ENCODE peak calls at places on chromosome 3, in six cellular contexts. R is NB4, H is SJSA1, Q is NCI-H69, Y is fibroblast of lung, E is NCI-H2171. V is an unnamed sample.

GRCh38 chr3:156563900-156564682 is 9.2 kb upstream of the SSR3 start:
- DNase-seq in R (no peak), H (no peak), Q (no peak), Y (no peak), E (no peak), V (no peak)

GRCh38 chr3:64462203-64463120 is 225.3 kb downstream of the ADAMTS9 start:
- DNase-seq in R (no peak), H (peak), Q (no peak), Y (peak), E (no peak), V (no peak)

GRCh38 chr3:12882336-12883310 is 41.3 kb upstream of the RPL32 start:
- DNase-seq in R (no peak), H (no peak), Q (no peak), Y (no peak), E (no peak), V (no peak)

GRCh38 chr3:58032186-58032585 is 24.0 kb downstream of the FLNB start:
- DNase-seq in R (peak), H (no peak), Q (no peak), Y (no peak), E (no peak), V (no peak)

GRCh38 chr3:150062492-150062891 is 91.8 kb upstream of the PFN2 start:
- DNase-seq in R (no peak), H (no peak), Q (peak), Y (peak), E (no peak), V (no peak)

GRCh38 chr3:13452490-13453335 is 27.4 kb upstream of the HDAC11 start:
- DNase-seq in R (peak), H (no peak), Q (peak), Y (peak), E (no peak), V (peak)

GRCh38 chr3:12875857-12876451 is 34.6 kb upstream of the RPL32 start:
- DNase-seq in R (no peak), H (no peak), Q (peak), Y (peak), E (no peak), V (no peak)

GRCh38 chr3:177197934-177198484 is 727 bp upstream of the TBL1XR1 start:
- DNase-seq in R (no peak), H (no peak), Q (no peak), Y (no peak), E (no peak), V (no peak)

GRCh38 chr3:167876603-167877325 is 141.2 kb downstream of the SERPINI1 start:
- DNase-seq in R (no peak), H (no peak), Q (no peak), Y (peak), E (no peak), V (no peak)

GRCh38 chr3:123201557-123202427 is at the start of gene SEC22A:
- DNase-seq in R (peak), H (peak), Q (peak), Y (peak), E (peak), V (peak)

GRCh38 chr3:197348014-197348413 is 49.6 kb upstream of the DLG1 start:
- DNase-seq in R (no peak), H (no peak), Q (no peak), Y (no peak), E (no peak), V (no peak)

GRCh38 chr3:41749988-41750387 is 211.9 kb downstream of the ULK4 start:
- DNase-seq in R (no peak), H (no peak), Q (no peak), Y (no peak), E (no peak), V (no peak)

GRCh38 chr3:147393261-147393964 is 12.9 kb downstream of the ZIC4 start:
- DNase-seq in R (no peak), H (no peak), Q (no peak), Y (no peak), E (no peak), V (no peak)

GRCh38 chr3:57758686-57759085 is 2.6 kb downstream of the SLMAP start:
- DNase-seq in R (no peak), H (no peak), Q (no peak), Y (peak), E (no peak), V (no peak)

GRCh38 chr3:183536238-183536880 is 19.1 kb downstream of the KLHL6 start:
- DNase-seq in R (peak), H (no peak), Q (no peak), Y (no peak), E (no peak), V (no peak)

GRCh38 chr3:187398955-187399354 is 30.8 kb downstream of the RTP4 start:
- DNase-seq in R (no peak), H (no peak), Q (no peak), Y (no peak), E (no peak), V (no peak)

GRCh38 chr3:105448338-105448982 is 81.8 kb downstream of the ALCAM start:
- DNase-seq in R (no peak), H (no peak), Q (peak), Y (peak), E (no peak), V (no peak)

GRCh38 chr3:136069933-136070332 is 104.4 kb downstream of the PPP2R3A start:
- DNase-seq in R (no peak), H (no peak), Q (no peak), Y (peak), E (no peak), V (no peak)

GRCh38 chr3:42012378-42012934 is 50.6 kb upstream of the ULK4 start:
- DNase-seq in R (no peak), H (no peak), Q (peak), Y (no peak), E (no peak), V (no peak)

GRCh38 chr3:114071786-114072185 is 15.2 kb downstream of the QTRT2 start:
- DNase-seq in R (no peak), H (no peak), Q (no peak), Y (no peak), E (no peak), V (no peak)

GRCh38 chr3:141386611-141387110 is 18.4 kb downstream of the ZBTB38 start:
- DNase-seq in R (no peak), H (no peak), Q (peak), Y (peak), E (no peak), V (no peak)

GRCh38 chr3:139654637-139655365 is 23.0 kb downstream of the NMNAT3 start:
- DNase-seq in R (no peak), H (no peak), Q (peak), Y (no peak), E (no peak), V (no peak)

GRCh38 chr3:98778852-98779379 is 15.8 kb downstream of the ST3GAL6 start:
- DNase-seq in R (peak), H (no peak), Q (no peak), Y (peak), E (no peak), V (peak)